ENCODE peak calls at places on chromosomes 3 and 15, in six cellular contexts. H is CD4-positive, alpha-beta memory T cell; Y is endodermal cell; M is SK-N-MC; E is esophagus muscularis mucosa; P is spleen. V is an unnamed sample.

GRCh38 chr3:151395806-151396205 is 11.3 kb upstream of the P2RY12 start:
- DNase-seq in E (no peak), Y (no peak), P (no peak), M (no peak), H (no peak), V (no peak)

GRCh38 chr15:29029651-29030195 is 143.9 kb downstream of the APBA2 start:
- DNase-seq in E (peak; percentile 70), H (no peak), P (no peak), M (no peak), Y (no peak), V (no peak)

GRCh38 chr15:69451951-69452701 is 492 bp upstream of the RPLP1 start:
- DNase-seq in H (no peak), E (no peak), M (no peak), Y (no peak), P (no peak), V (peak; percentile 79)

GRCh38 chr3:150733373-150733935 is 29.5 kb downstream of the SIAH2 start:
- DNase-seq in Y (peak; percentile 73), M (peak; percentile 92), E (no peak), P (no peak), H (no peak), V (no peak)

GRCh38 chr15:30921781-30922371 is 18.2 kb downstream of the FAN1 start:
- DNase-seq in M (no peak), E (no peak), Y (peak; percentile 61), H (no peak), P (no peak), V (peak; percentile 74)

GRCh38 chr15:98854496-98854895 is 153.1 kb downstream of the PGPEP1L start:
- DNase-seq in Y (no peak), E (no peak), P (no peak), M (no peak), H (no peak), V (no peak)

GRCh38 chr15:60656491-60657284 is 177.7 kb upstream of the ICE2 start:
- DNase-seq in E (no peak), Y (no peak), P (no peak), M (no peak), H (no peak), V (no peak)

GRCh38 chr15:39896101-39896500 is 24.0 kb downstream of the GPR176 start:
- DNase-seq in Y (no peak), M (no peak), P (no peak), H (no peak), E (no peak), V (no peak)

GRCh38 chr15:71802770-71803169 is 7.6 kb upstream of the NR2E3 start:
- DNase-seq in M (no peak), H (no peak), P (no peak), Y (peak; percentile 87), E (no peak), V (no peak)

GRCh38 chr15:71798641-71799040 is 11.7 kb upstream of the NR2E3 start:
- DNase-seq in H (no peak), Y (no peak), E (no peak), P (no peak), M (no peak), V (no peak)

GRCh38 chr15:71800190-71800589 is 10.2 kb upstream of the NR2E3 start:
- DNase-seq in M (no peak), P (no peak), Y (no peak), H (no peak), E (no peak), V (no peak)

GRCh38 chr15:71801935-71802655 is 8.3 kb upstream of the NR2E3 start:
- DNase-seq in M (no peak), H (no peak), P (no peak), Y (no peak), E (no peak), V (no peak)

GRCh38 chr15:71800835-71801745 is 9.3 kb upstream of the NR2E3 start:
- DNase-seq in H (no peak), Y (peak; percentile 78), M (peak; percentile 39), P (no peak), E (no peak), V (peak; percentile 13)
- H3K27ac ChIP-seq in H (no peak overlapping the region), Y (no peak overlapping the region), M (no peak overlapping the region), P (no peak overlapping the region), E (no peak overlapping the region), V (no peak overlapping the region)

GRCh38 chr3:160451602-160452001 is 2.0 kb upstream of the TRIM59 start:
- DNase-seq in H (no peak), P (no peak), E (no peak), Y (no peak), M (no peak), V (no peak)

GRCh38 chr3:160449660-160450598 is at the start of gene TRIM59:
- DNase-seq in Y (peak; percentile 99), M (no peak), P (peak; percentile 99), E (peak; percentile 96), H (peak; percentile 96), V (peak; percentile 49)

GRCh38 chr3:160447544-160447943 is 2.0 kb downstream of the TRIM59 start:
- DNase-seq in Y (no peak), E (no peak), H (no peak), M (no peak), P (no peak), V (no peak)

GRCh38 chr3:160448845-160449659 is 534 bp downstream of the TRIM59 start:
- DNase-seq in H (no peak), M (no peak), Y (no peak), E (no peak), P (peak; percentile 92), V (no peak)

DNA sequence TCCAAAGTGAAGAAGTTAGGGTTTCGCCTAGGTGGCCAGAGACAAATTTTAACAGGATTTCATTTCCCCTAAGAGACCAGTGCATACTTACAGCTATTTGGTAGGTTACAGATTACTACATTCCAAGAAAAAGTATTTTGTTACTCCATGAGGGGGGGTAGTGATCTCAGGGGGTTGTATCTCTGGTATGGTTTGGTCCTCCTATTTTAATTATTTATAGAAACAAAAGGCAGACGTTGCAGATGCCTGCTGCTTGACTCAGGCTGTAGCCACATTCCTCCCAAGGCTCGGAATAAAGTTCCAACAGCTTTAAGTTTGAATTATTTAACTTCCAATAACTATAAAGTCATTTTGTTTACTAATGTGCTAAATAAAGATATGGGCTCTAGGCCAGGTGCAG is 1.3 kb upstream of the TRIM59 start:
- DNase-seq in M (no peak), H (no peak), E (no peak), Y (no peak), P (no peak), V (no peak)
- H3K27ac ChIP-seq in M (no peak overlapping the region), H (no peak overlapping the region), E (no peak overlapping the region), Y (no peak overlapping the region), P (no peak overlapping the region), V (no peak overlapping the region)

GRCh38 chr3:72887723-72888545 is at the start of gene GXYLT2:
- DNase-seq in Y (peak; percentile 91), P (peak; percentile 76), H (peak; percentile 6), E (no peak), M (no peak), V (peak; percentile 73)
- H3K27ac ChIP-seq in Y (no peak within 1 kb of the TSS), P (no peak within 1 kb of the TSS), H (no peak within 1 kb of the TSS), E (peak within 1 kb of the TSS; percentile 66), M (peak within 1 kb of the TSS; percentile 85), V (peak within 1 kb of the TSS; percentile 90)

GRCh38 chr3:38532529-38532928 is 36.4 kb downstream of the EXOG start:
- DNase-seq in H (no peak), M (no peak), Y (no peak), P (no peak), E (no peak), V (no peak)

GRCh38 chr3:38526792-38527191 is 30.7 kb downstream of the EXOG start:
- DNase-seq in Y (no peak), H (no peak), P (no peak), E (no peak), M (no peak), V (no peak)

GRCh38 chr3:38524141-38524739 is 28.1 kb downstream of the EXOG start:
- DNase-seq in H (no peak), M (no peak), E (no peak), Y (no peak), P (no peak), V (no peak)

GRCh38 chr3:38533285-38533994 is 37.3 kb downstream of the EXOG start:
- DNase-seq in E (peak; percentile 64), P (peak; percentile 39), H (no peak), Y (peak; percentile 71), M (no peak), V (no peak)

GRCh38 chr3:38528457-38528856 is 32.3 kb downstream of the EXOG start:
- DNase-seq in P (no peak), Y (peak; percentile 77), H (no peak), E (no peak), M (no peak), V (no peak)
- H3K27ac ChIP-seq in P (no peak overlapping the region), Y (no peak overlapping the region), H (no peak overlapping the region), E (no peak overlapping the region), M (no peak overlapping the region), V (no peak overlapping the region)

DNA sequence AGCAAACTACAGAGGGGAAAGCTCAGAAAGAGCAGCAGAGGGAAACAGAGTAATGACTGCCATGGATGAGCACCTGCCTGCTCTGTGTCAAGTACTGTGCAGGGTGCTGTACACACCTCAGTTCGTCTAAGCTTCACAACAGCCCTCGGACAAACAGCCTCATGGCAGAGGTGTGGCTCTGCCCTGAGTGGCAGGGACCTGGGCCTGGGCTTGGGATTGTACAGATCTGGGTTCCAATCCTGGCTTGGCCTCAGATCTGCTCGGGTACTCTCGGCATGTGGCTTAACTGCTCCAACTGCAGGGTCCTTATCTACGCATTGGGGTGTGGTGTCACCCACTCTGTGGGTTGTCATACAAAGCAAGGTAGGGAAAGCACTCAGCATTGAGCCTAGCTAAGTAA is 46.6 kb upstream of the SEC13 start:
- DNase-seq in H (no peak), P (no peak), M (no peak), Y (no peak), E (no peak), V (no peak)
- H3K27ac ChIP-seq in H (no peak overlapping the region), P (no peak overlapping the region), M (no peak overlapping the region), Y (no peak overlapping the region), E (no peak overlapping the region), V (no peak overlapping the region)

DNA sequence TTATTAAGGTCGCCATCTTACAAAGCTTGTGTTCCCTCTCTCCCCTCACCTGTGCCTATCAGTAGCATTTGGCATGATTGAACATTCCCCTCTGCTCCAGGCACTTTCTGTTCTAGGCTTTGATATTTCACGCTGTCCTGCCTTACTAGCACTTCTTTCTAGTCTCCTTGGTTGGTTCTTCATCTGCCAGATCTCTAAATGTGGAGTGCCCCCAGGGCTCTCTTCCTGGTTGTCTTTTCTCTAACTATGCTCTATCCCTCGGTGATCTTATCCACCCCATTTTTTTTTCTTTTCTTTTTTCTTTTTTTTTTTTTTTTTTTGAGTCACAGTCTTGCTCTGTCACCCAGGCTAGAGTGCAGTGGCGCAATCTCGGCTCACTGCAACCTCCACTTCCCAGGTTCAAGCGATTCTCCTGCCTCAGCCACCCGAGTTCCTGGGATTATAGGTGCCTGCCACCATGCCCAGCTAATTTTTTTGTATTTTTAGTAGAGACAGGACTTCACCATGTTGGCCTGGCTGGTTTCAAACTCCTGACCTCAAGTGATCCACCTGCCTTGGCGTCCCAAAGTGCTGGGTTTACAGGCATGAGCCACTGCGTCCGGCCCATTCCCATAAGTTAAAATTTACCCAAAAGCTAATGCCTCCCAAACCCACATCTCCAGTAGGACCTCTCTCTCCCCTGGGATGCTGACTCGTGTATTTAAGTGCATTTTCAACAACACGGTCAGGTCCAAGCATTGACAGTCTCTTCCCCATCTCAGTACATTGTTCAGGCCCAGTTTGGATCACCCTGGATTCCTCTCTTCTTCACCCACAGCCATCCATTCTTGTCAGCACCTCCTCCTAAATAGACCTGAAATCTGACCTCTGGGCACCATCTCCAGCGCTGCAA is 5.2 kb downstream of the NUSAP1 start:
- DNase-seq in M (no peak), H (no peak), Y (no peak), E (no peak), P (no peak), V (no peak)
- H3K27ac ChIP-seq in M (peak overlapping the region; percentile 62), H (no peak overlapping the region), Y (no peak overlapping the region), E (no peak overlapping the region), P (no peak overlapping the region), V (no peak overlapping the region)

V was measured in substantia nigra.